ENCODE peak calls at places on chromosomes 16 and 17, in six cellular contexts. X is MCF 10A; Y is stimulated activated CD4-positive, alpha-beta T cell treated with anti-CD3 and anti-CD28 coated beads, Interleukin-15, amount 100 ng/mL, for 1 hour; I is non-pigmented ciliary epithelial cell; N is T follicular helper cell; V is HFF-Myc. D is an unnamed sample.

GRCh38 chr17:77320046-77320445 is 179.3 kb downstream of the SEC14L1 start:
- DNase-seq in X (peak; percentile 84), Y (no peak), I (no peak), N (no peak), V (no peak), D (no peak)

GRCh38 chr17:73795730-73796129 is 151.5 kb upstream of the SDK2 start:
- DNase-seq in X (peak; percentile 74), Y (no peak), I (no peak), N (no peak), V (no peak), D (no peak)

GRCh38 chr17:2392252-2393183 is 8.3 kb downstream of the MNT start:
- DNase-seq in X (peak; percentile 91), Y (peak; percentile 97), I (peak; percentile 74), N (peak; percentile 96), V (peak; percentile 81), D (peak; percentile 86)

GRCh38 chr17:57881143-57881542 is 31.3 kb upstream of the MRPS23 start:
- DNase-seq in X (no peak), Y (no peak), I (peak; percentile 70), N (no peak), V (no peak), D (no peak)

GRCh38 chr16:83743241-83743640 is 64.5 kb upstream of the HSBP1 start:
- DNase-seq in X (no peak), Y (no peak), I (no peak), N (no peak), V (no peak), D (no peak)

GRCh38 chr17:81161972-81162371 is 3.3 kb upstream of the PVALEF start:
- DNase-seq in X (no peak), Y (no peak), I (no peak), N (no peak), V (no peak), D (no peak)

GRCh38 chr16:22847690-22848089 is 33.7 kb downstream of the HS3ST2 start:
- DNase-seq in X (no peak), Y (no peak), I (no peak), N (no peak), V (no peak), D (no peak)

GRCh38 chr16:12613131-12613991 is 190.3 kb downstream of the CPPED1 start:
- DNase-seq in X (peak; percentile 73), Y (no peak), I (no peak), N (no peak), V (no peak), D (no peak)

GRCh38 chr17:62718420-62718819 is 89.7 kb downstream of the MARCHF10 start:
- DNase-seq in X (peak; percentile 42), Y (no peak), I (peak; percentile 49), N (no peak), V (no peak), D (no peak)

GRCh38 chr16:15639061-15639568 is 3.8 kb downstream of the MARF1 start:
- DNase-seq in X (no peak), Y (no peak), I (no peak), N (no peak), V (no peak), D (no peak)

GRCh38 chr16:10756574-10756973 is 12.9 kb downstream of the NUBP1 start:
- DNase-seq in X (no peak), Y (no peak), I (no peak), N (no peak), V (no peak), D (no peak)

GRCh38 chr17:14016858-14017257 is 52.4 kb upstream of the COX10 start:
- DNase-seq in X (no peak), Y (no peak), I (no peak), N (no peak), V (no peak), D (no peak)

GRCh38 chr17:27760069-27760885 is 40.1 kb downstream of the NOS2 start:
- DNase-seq in X (peak; percentile 51), Y (peak; percentile 47), I (no peak), N (peak; percentile 54), V (no peak), D (no peak)

GRCh38 chr17:63232565-63233310 is 213.4 kb downstream of the CYB561 start:
- DNase-seq in X (no peak), Y (no peak), I (no peak), N (no peak), V (no peak), D (no peak)

GRCh38 chr17:37742114-37742761 is 2.6 kb downstream of the HNF1B start:
- DNase-seq in X (no peak), Y (no peak), I (no peak), N (no peak), V (no peak), D (no peak)